ENCODE peak calls at places on chromosomes 11 and 22, in four cellular contexts. One of them, this sample, is unnamed.

GRCh38 chr11:64444838-64445441 is 86.0 kb downstream of the RPS6KA4 start:
- DNase-seq in left lung: no peak
- DNase-seq in pancreas: no peak
- DNase-seq in fibroblast of lung: peak; percentile 11
- DNase-seq in this sample: no peak

GRCh38 chr11:30585892-30586250 is 282 bp downstream of the MPPED2 start:
- DNase-seq in pancreas: peak; percentile 16
- DNase-seq in left lung: peak; percentile 75
- DNase-seq in fibroblast of lung: no peak
- DNase-seq in this sample: peak; percentile 18

GRCh38 chr11:42225664-42226063 is 766.2 kb upstream of the LRRC4C start:
- DNase-seq in fibroblast of lung: no peak
- DNase-seq in pancreas: no peak
- DNase-seq in left lung: no peak
- DNase-seq in this sample: no peak

GRCh38 chr11:77188912-77189491 is 61.0 kb downstream of the MYO7A start:
- DNase-seq in fibroblast of lung: no peak
- DNase-seq in left lung: peak; percentile 67
- DNase-seq in pancreas: no peak
- DNase-seq in this sample: no peak

GRCh38 chr11:69209936-69210659 is 54.4 kb downstream of the SMIM38 start:
- DNase-seq in left lung: no peak
- DNase-seq in fibroblast of lung: no peak
- DNase-seq in pancreas: no peak
- DNase-seq in this sample: no peak

GRCh38 chr11:13463779-13464290 is 813 bp upstream of the BTBD10 start:
- DNase-seq in fibroblast of lung: no peak
- DNase-seq in left lung: no peak
- DNase-seq in pancreas: no peak
- DNase-seq in this sample: no peak

GRCh38 chr11:111598546-111598945 is 3.7 kb upstream of the SIK2 start:
- DNase-seq in left lung: no peak
- DNase-seq in fibroblast of lung: peak; percentile 61
- DNase-seq in pancreas: no peak
- DNase-seq in this sample: peak; percentile 92

GRCh38 chr11:66870616-66871520 is 14.0 kb downstream of the LRFN4 start:
- DNase-seq in pancreas: no peak
- DNase-seq in left lung: peak; percentile 74
- DNase-seq in fibroblast of lung: no peak
- DNase-seq in this sample: no peak

GRCh38 chr22:29330291-29330690 is 14.8 kb upstream of the RASL10A start:
- DNase-seq in left lung: peak; percentile 73
- DNase-seq in pancreas: no peak
- DNase-seq in fibroblast of lung: no peak
- DNase-seq in this sample: no peak

GRCh38 chr22:45203150-45203974 is 37.3 kb downstream of the KIAA0930 start:
- DNase-seq in pancreas: no peak
- DNase-seq in fibroblast of lung: no peak
- DNase-seq in left lung: peak; percentile 73
- DNase-seq in this sample: no peak

GRCh38 chr11:45815747-45816146 is 10.8 kb downstream of the SLC35C1 start:
- DNase-seq in fibroblast of lung: peak; percentile 23
- DNase-seq in left lung: no peak
- DNase-seq in pancreas: no peak
- DNase-seq in this sample: no peak

GRCh38 chr11:26571861-26572654 is at the start of gene MUC15:
- DNase-seq in pancreas: no peak
- DNase-seq in left lung: no peak
- DNase-seq in fibroblast of lung: no peak
- DNase-seq in this sample: no peak

GRCh38 chr11:14973621-14974020 is 1.5 kb upstream of the CALCA start:
- DNase-seq in left lung: peak; percentile 76
- DNase-seq in fibroblast of lung: peak; percentile 15
- DNase-seq in pancreas: no peak
- DNase-seq in this sample: no peak

GRCh38 chr11:113273720-113274119 is 40.7 kb upstream of the TTC12 start:
- DNase-seq in left lung: no peak
- DNase-seq in pancreas: no peak
- DNase-seq in fibroblast of lung: no peak
- DNase-seq in this sample: no peak

GRCh38 chr11:82972103-82972502 is 70.6 kb downstream of the DDIAS start:
- DNase-seq in left lung: no peak
- DNase-seq in pancreas: no peak
- DNase-seq in fibroblast of lung: no peak
- DNase-seq in this sample: no peak

GRCh38 chr11:69746780-69747742 is 28.1 kb downstream of the FGF4 start:
- DNase-seq in fibroblast of lung: peak; percentile 37
- DNase-seq in left lung: no peak
- DNase-seq in pancreas: no peak
- DNase-seq in this sample: no peak

GRCh38 chr11:57140568-57140967 is 41.2 kb upstream of the LRRC55 start:
- DNase-seq in left lung: no peak
- DNase-seq in fibroblast of lung: no peak
- DNase-seq in pancreas: no peak
- DNase-seq in this sample: no peak

GRCh38 chr22:45304971-45305370 is 4.8 kb upstream of the FAM118A start:
- DNase-seq in left lung: no peak
- DNase-seq in fibroblast of lung: peak; percentile 21
- DNase-seq in pancreas: no peak
- DNase-seq in this sample: no peak

GRCh38 chr22:17891427-17892167 is 117.3 kb upstream of the BID start:
- DNase-seq in pancreas: no peak
- DNase-seq in left lung: peak; percentile 51
- DNase-seq in fibroblast of lung: no peak
- DNase-seq in this sample: no peak

GRCh38 chr22:24289781-24290181 is 19.1 kb downstream of the SPECC1L start:
- DNase-seq in fibroblast of lung: peak; percentile 63
- DNase-seq in pancreas: no peak
- DNase-seq in left lung: no peak
- DNase-seq in this sample: peak; percentile 48

GRCh38 chr11:71247551-71248250 is 4.7 kb downstream of the SHANK2 start:
- DNase-seq in left lung: no peak
- DNase-seq in pancreas: no peak
- DNase-seq in fibroblast of lung: no peak
- DNase-seq in this sample: no peak

GRCh38 chr22:38943181-38943580 is 14.2 kb upstream of the APOBEC3A start:
- DNase-seq in pancreas: no peak
- DNase-seq in left lung: peak; percentile 22
- DNase-seq in fibroblast of lung: no peak
- DNase-seq in this sample: no peak

GRCh38 chr22:30270841-30271240 is 4.2 kb upstream of the OSM start:
- DNase-seq in fibroblast of lung: peak; percentile 78
- DNase-seq in left lung: peak; percentile 96
- DNase-seq in pancreas: no peak
- DNase-seq in this sample: no peak

GRCh38 chr22:46269564-46269963 is 1.8 kb downstream of the TTC38 start:
- DNase-seq in fibroblast of lung: no peak
- DNase-seq in pancreas: no peak
- DNase-seq in left lung: no peak
- DNase-seq in this sample: no peak

GRCh38 chr11:18392434-18393321 is 1.7 kb upstream of the LDHA start:
- DNase-seq in left lung: no peak
- DNase-seq in pancreas: no peak
- DNase-seq in fibroblast of lung: peak; percentile 14
- DNase-seq in this sample: no peak

GRCh38 chr11:119509277-119509841 is 86.4 kb upstream of the THY1 start:
- DNase-seq in fibroblast of lung: peak; percentile 77
- DNase-seq in left lung: no peak
- DNase-seq in pancreas: no peak
- DNase-seq in this sample: peak; percentile 56

GRCh38 chr11:48002565-48002964 is 22.2 kb downstream of the PTPRJ start:
- DNase-seq in fibroblast of lung: no peak
- DNase-seq in pancreas: no peak
- DNase-seq in left lung: no peak
- DNase-seq in this sample: no peak
- H3K4me3 ChIP-seq in fibroblast of lung: no peak overlapping the region
- H3K4me3 ChIP-seq in pancreas: no peak overlapping the region
- H3K4me3 ChIP-seq in left lung: no peak overlapping the region
- H3K4me3 ChIP-seq in this sample: no peak overlapping the region

GRCh38 chr22:20429254-20430100 is 8.1 kb downstream of the SCARF2 start:
- DNase-seq in fibroblast of lung: no peak
- DNase-seq in left lung: peak; percentile 96
- DNase-seq in pancreas: peak; percentile 51
- DNase-seq in this sample: no peak

GRCh38 chr22:20430101-20430640 is 7.5 kb downstream of the SCARF2 start:
- DNase-seq in pancreas: no peak
- DNase-seq in left lung: no peak
- DNase-seq in fibroblast of lung: no peak
- DNase-seq in this sample: no peak

GRCh38 chr22:20432244-20432686 is 5.4 kb downstream of the SCARF2 start:
- DNase-seq in left lung: no peak
- DNase-seq in fibroblast of lung: no peak
- DNase-seq in pancreas: no peak
- DNase-seq in this sample: no peak

GRCh38 chr22:20431520-20432237 is 5.9 kb downstream of the SCARF2 start:
- DNase-seq in fibroblast of lung: no peak
- DNase-seq in pancreas: no peak
- DNase-seq in left lung: no peak
- DNase-seq in this sample: no peak

GRCh38 chr22:20430641-20431519 is 6.7 kb downstream of the SCARF2 start:
- DNase-seq in pancreas: no peak
- DNase-seq in left lung: peak; percentile 88
- DNase-seq in fibroblast of lung: peak; percentile 56
- DNase-seq in this sample: no peak
- H3K4me3 ChIP-seq in pancreas: peak overlapping the region; percentile 10
- H3K4me3 ChIP-seq in left lung: peak overlapping the region; percentile 24
- H3K4me3 ChIP-seq in fibroblast of lung: no peak overlapping the region
- H3K4me3 ChIP-seq in this sample: no peak overlapping the region

DNA sequence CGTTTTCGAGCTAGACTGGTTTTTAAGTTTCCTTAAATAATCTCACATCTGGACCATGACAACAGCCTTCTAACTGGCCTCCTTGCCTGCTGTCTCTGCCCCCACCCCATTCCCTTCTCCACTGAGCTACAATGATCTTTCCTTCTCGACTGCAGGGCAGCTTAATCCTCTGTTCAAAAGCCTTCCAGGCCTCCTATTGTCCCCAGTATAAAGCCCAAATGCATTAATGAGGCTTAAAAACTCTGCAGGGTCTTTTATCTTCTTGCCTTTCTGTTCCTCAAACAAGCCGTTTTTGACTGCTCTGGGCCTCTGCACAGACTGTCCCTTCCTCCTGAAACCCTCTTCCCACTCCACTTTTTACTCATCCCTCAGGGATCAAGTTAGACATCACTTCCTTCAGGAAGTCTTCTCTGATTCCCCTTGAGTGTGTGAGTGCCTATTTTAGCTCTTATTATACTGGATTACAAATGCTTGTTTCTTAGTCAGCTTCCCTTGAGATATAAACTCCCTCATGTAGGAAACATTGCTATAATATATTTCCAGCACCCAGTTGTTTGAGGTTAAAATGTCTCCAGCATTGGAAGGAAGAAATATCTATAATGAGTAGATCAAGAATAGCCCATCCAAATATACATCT is 23.6 kb upstream of the PAMR1 start:
- DNase-seq in fibroblast of lung: peak; percentile 51
- DNase-seq in pancreas: no peak
- DNase-seq in left lung: no peak
- DNase-seq in this sample: no peak
- H3K4me3 ChIP-seq in fibroblast of lung: no peak overlapping the region
- H3K4me3 ChIP-seq in pancreas: no peak overlapping the region
- H3K4me3 ChIP-seq in left lung: no peak overlapping the region
- H3K4me3 ChIP-seq in this sample: no peak overlapping the region

GRCh38 chr11:101584651-101585050 is 844 bp upstream of the TRPC6 start:
- DNase-seq in pancreas: no peak
- DNase-seq in fibroblast of lung: no peak
- DNase-seq in left lung: no peak
- DNase-seq in this sample: no peak
- H3K4me3 ChIP-seq in pancreas: no peak overlapping the region
- H3K4me3 ChIP-seq in fibroblast of lung: no peak overlapping the region
- H3K4me3 ChIP-seq in left lung: no peak overlapping the region
- H3K4me3 ChIP-seq in this sample: no peak overlapping the region

This sample was measured in adipocyte.